ENCODE peak calls at places on chromosomes 6 and 20, in seven cellular contexts. One of them, this sample, is unnamed.

GRCh38 chr6:150299873-150300485 is 68.8 kb upstream of the IYD start:
- DNase-seq in SK-N-SH: no peak
- DNase-seq in K562: no peak
- DNase-seq in HCT116: no peak
- DNase-seq in GM12878: no peak
- DNase-seq in HepG2: no peak
- DNase-seq in H1: no peak
- DNase-seq in this sample: no peak

GRCh38 chr6:137640086-137640485 is 145.9 kb upstream of the OLIG3 start:
- DNase-seq in SK-N-SH: no peak
- DNase-seq in K562: no peak
- DNase-seq in HCT116: no peak
- DNase-seq in GM12878: no peak
- DNase-seq in HepG2: no peak
- DNase-seq in H1: no peak
- DNase-seq in this sample: no peak

GRCh38 chr6:134875367-134875766 is 74.5 kb downstream of the ALDH8A1 start:
- DNase-seq in SK-N-SH: no peak
- DNase-seq in K562: no peak
- DNase-seq in HCT116: no peak
- DNase-seq in GM12878: no peak
- DNase-seq in HepG2: no peak
- DNase-seq in H1: no peak
- DNase-seq in this sample: no peak

GRCh38 chr20:34703573-34704176 is 469 bp upstream of the TP53INP2 start:
- DNase-seq in SK-N-SH: peak
- DNase-seq in K562: peak
- DNase-seq in HCT116: no peak
- DNase-seq in GM12878: no peak
- DNase-seq in HepG2: peak
- DNase-seq in H1: no peak
- DNase-seq in this sample: no peak

GRCh38 chr20:50804453-50805348 is 9.8 kb downstream of the BCAS4 start:
- DNase-seq in SK-N-SH: no peak
- DNase-seq in K562: no peak
- DNase-seq in HCT116: no peak
- DNase-seq in GM12878: no peak
- DNase-seq in HepG2: no peak
- DNase-seq in H1: no peak
- DNase-seq in this sample: no peak

GRCh38 chr20:33291830-33292355 is 8.9 kb downstream of the BPIFB1 start:
- DNase-seq in SK-N-SH: peak
- DNase-seq in K562: peak
- DNase-seq in HCT116: peak
- DNase-seq in GM12878: no peak
- DNase-seq in HepG2: peak
- DNase-seq in H1: peak
- DNase-seq in this sample: peak

GRCh38 chr20:3710703-3711417 is 1.5 kb downstream of the SIGLEC1 start:
- DNase-seq in SK-N-SH: peak
- DNase-seq in K562: peak
- DNase-seq in HCT116: peak
- DNase-seq in GM12878: no peak
- DNase-seq in HepG2: peak
- DNase-seq in H1: peak
- DNase-seq in this sample: peak

GRCh38 chr6:115216835-115217234 is 843.9 kb downstream of the FRK start:
- DNase-seq in SK-N-SH: no peak
- DNase-seq in K562: no peak
- DNase-seq in HCT116: no peak
- DNase-seq in GM12878: no peak
- DNase-seq in HepG2: no peak
- DNase-seq in H1: no peak
- DNase-seq in this sample: no peak

GRCh38 chr6:32379554-32379953 is 7.9 kb upstream of the TSBP1 start:
- DNase-seq in SK-N-SH: no peak
- DNase-seq in K562: no peak
- DNase-seq in HCT116: no peak
- DNase-seq in GM12878: no peak
- DNase-seq in HepG2: no peak
- DNase-seq in H1: no peak
- DNase-seq in this sample: no peak

GRCh38 chr6:170048615-170049256 is 242.1 kb downstream of the DLL1 start:
- DNase-seq in SK-N-SH: no peak
- DNase-seq in K562: no peak
- DNase-seq in HCT116: no peak
- DNase-seq in GM12878: no peak
- DNase-seq in HepG2: no peak
- DNase-seq in H1: no peak
- DNase-seq in this sample: no peak

GRCh38 chr20:44733341-44734069 is 12.2 kb upstream of the KCNK15 start:
- DNase-seq in SK-N-SH: peak
- DNase-seq in K562: peak
- DNase-seq in HCT116: peak
- DNase-seq in GM12878: no peak
- DNase-seq in HepG2: peak
- DNase-seq in H1: no peak
- DNase-seq in this sample: peak

GRCh38 chr6:23081701-23082100 is 512.3 kb downstream of the HDGFL1 start:
- DNase-seq in SK-N-SH: no peak
- DNase-seq in K562: no peak
- DNase-seq in HCT116: no peak
- DNase-seq in GM12878: no peak
- DNase-seq in HepG2: no peak
- DNase-seq in H1: no peak
- DNase-seq in this sample: no peak

GRCh38 chr6:38805127-38805655 is 90.1 kb downstream of the DNAH8 start:
- DNase-seq in SK-N-SH: no peak
- DNase-seq in K562: no peak
- DNase-seq in HCT116: no peak
- DNase-seq in GM12878: no peak
- DNase-seq in HepG2: no peak
- DNase-seq in H1: no peak
- DNase-seq in this sample: no peak

GRCh38 chr20:4820833-4821518 is 99.3 kb downstream of the PRND start:
- DNase-seq in SK-N-SH: no peak
- DNase-seq in K562: no peak
- DNase-seq in HCT116: no peak
- DNase-seq in GM12878: no peak
- DNase-seq in HepG2: no peak
- DNase-seq in H1: no peak
- DNase-seq in this sample: no peak

GRCh38 chr6:27178001-27178730 is 69.3 kb upstream of the PRSS16 start:
- DNase-seq in SK-N-SH: peak
- DNase-seq in K562: no peak
- DNase-seq in HCT116: peak
- DNase-seq in GM12878: peak
- DNase-seq in HepG2: peak
- DNase-seq in H1: no peak
- DNase-seq in this sample: peak

GRCh38 chr6:26607434-26608230 is 10.9 kb downstream of the ABT1 start:
- DNase-seq in SK-N-SH: peak
- DNase-seq in K562: peak
- DNase-seq in HCT116: peak
- DNase-seq in GM12878: no peak
- DNase-seq in HepG2: peak
- DNase-seq in H1: no peak
- DNase-seq in this sample: peak

GRCh38 chr20:59784365-59785117 is 148.9 kb downstream of the SYCP2 start:
- DNase-seq in SK-N-SH: no peak
- DNase-seq in K562: no peak
- DNase-seq in HCT116: no peak
- DNase-seq in GM12878: no peak
- DNase-seq in HepG2: no peak
- DNase-seq in H1: no peak
- DNase-seq in this sample: no peak

GRCh38 chr6:108068182-108068581 is 6.4 kb downstream of the OSTM1 start:
- DNase-seq in SK-N-SH: no peak
- DNase-seq in K562: no peak
- DNase-seq in HCT116: no peak
- DNase-seq in GM12878: no peak
- DNase-seq in HepG2: no peak
- DNase-seq in H1: no peak
- DNase-seq in this sample: no peak

GRCh38 chr6:108071736-108072276 is 2.7 kb downstream of the OSTM1 start:
- DNase-seq in SK-N-SH: no peak
- DNase-seq in K562: no peak
- DNase-seq in HCT116: no peak
- DNase-seq in GM12878: no peak
- DNase-seq in HepG2: no peak
- DNase-seq in H1: peak
- DNase-seq in this sample: no peak

GRCh38 chr6:108074057-108074358 is 533 bp downstream of the OSTM1 start:
- DNase-seq in SK-N-SH: no peak
- DNase-seq in K562: no peak
- DNase-seq in HCT116: no peak
- DNase-seq in GM12878: no peak
- DNase-seq in HepG2: peak
- DNase-seq in H1: no peak
- DNase-seq in this sample: no peak

GRCh38 chr6:108074359-108075144 is at the start of gene OSTM1:
- DNase-seq in SK-N-SH: peak
- DNase-seq in K562: peak
- DNase-seq in HCT116: peak
- DNase-seq in GM12878: peak
- DNase-seq in HepG2: peak
- DNase-seq in H1: peak
- DNase-seq in this sample: peak

GRCh38 chr6:108068618-108069017 is 5.9 kb downstream of the OSTM1 start:
- DNase-seq in SK-N-SH: no peak
- DNase-seq in K562: no peak
- DNase-seq in HCT116: no peak
- DNase-seq in GM12878: peak
- DNase-seq in HepG2: no peak
- DNase-seq in H1: no peak
- DNase-seq in this sample: no peak
- TF ChIP-seq JUND in SK-N-SH: no peak
- TF ChIP-seq JUND in K562: no peak
- TF ChIP-seq JUND in HCT116: no peak
- TF ChIP-seq JUND in GM12878: no peak
- TF ChIP-seq JUND in HepG2: no peak
- TF ChIP-seq JUND in H1: no peak
- TF ChIP-seq JUND in this sample: no peak

GRCh38 chr6:111743859-111744692 is 129.2 kb downstream of the FYN start:
- DNase-seq in SK-N-SH: peak
- DNase-seq in K562: no peak
- DNase-seq in HCT116: no peak
- DNase-seq in GM12878: no peak
- DNase-seq in HepG2: no peak
- DNase-seq in H1: no peak
- DNase-seq in this sample: no peak
- TF ChIP-seq JUND in SK-N-SH: no peak
- TF ChIP-seq JUND in K562: no peak
- TF ChIP-seq JUND in HCT116: no peak
- TF ChIP-seq JUND in GM12878: no peak
- TF ChIP-seq JUND in HepG2: no peak
- TF ChIP-seq JUND in H1: no peak
- TF ChIP-seq JUND in this sample: no peak

DNA sequence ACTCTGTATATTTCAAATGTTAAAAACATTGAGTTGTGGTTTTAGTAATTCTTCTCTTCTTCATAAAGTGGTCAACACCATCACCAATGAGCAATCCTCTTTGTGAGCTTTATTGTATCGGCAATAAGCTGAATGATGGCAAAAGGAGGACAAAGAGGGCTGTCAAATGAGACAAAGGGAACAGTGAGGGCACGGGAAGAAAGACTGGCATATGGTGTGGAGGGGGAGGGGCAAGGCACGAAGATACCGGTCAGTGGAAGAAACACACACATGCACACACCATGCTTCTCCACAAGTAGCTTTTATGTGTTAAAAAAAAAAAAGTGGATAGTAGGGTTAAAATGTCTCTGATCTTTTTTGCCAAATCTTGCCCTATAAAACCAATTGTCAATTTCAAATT is 506.8 kb upstream of the CITED2 start:
- DNase-seq in SK-N-SH: no peak
- DNase-seq in K562: no peak
- DNase-seq in HCT116: no peak
- DNase-seq in GM12878: no peak
- DNase-seq in HepG2: no peak
- DNase-seq in H1: no peak
- DNase-seq in this sample: no peak
- TF ChIP-seq JUND in SK-N-SH: no peak
- TF ChIP-seq JUND in K562: no peak
- TF ChIP-seq JUND in HCT116: no peak
- TF ChIP-seq JUND in GM12878: no peak
- TF ChIP-seq JUND in HepG2: no peak
- TF ChIP-seq JUND in H1: no peak
- TF ChIP-seq JUND in this sample: no peak

GRCh38 chr6:42889815-42890214 is 10.4 kb downstream of the RPL7L1 start:
- DNase-seq in SK-N-SH: no peak
- DNase-seq in K562: peak
- DNase-seq in HCT116: no peak
- DNase-seq in GM12878: no peak
- DNase-seq in HepG2: no peak
- DNase-seq in H1: no peak
- DNase-seq in this sample: peak
- TF ChIP-seq JUND in SK-N-SH: no peak
- TF ChIP-seq JUND in K562: no peak
- TF ChIP-seq JUND in HCT116: no peak
- TF ChIP-seq JUND in GM12878: no peak
- TF ChIP-seq JUND in HepG2: no peak
- TF ChIP-seq JUND in H1: no peak
- TF ChIP-seq JUND in this sample: no peak

DNA sequence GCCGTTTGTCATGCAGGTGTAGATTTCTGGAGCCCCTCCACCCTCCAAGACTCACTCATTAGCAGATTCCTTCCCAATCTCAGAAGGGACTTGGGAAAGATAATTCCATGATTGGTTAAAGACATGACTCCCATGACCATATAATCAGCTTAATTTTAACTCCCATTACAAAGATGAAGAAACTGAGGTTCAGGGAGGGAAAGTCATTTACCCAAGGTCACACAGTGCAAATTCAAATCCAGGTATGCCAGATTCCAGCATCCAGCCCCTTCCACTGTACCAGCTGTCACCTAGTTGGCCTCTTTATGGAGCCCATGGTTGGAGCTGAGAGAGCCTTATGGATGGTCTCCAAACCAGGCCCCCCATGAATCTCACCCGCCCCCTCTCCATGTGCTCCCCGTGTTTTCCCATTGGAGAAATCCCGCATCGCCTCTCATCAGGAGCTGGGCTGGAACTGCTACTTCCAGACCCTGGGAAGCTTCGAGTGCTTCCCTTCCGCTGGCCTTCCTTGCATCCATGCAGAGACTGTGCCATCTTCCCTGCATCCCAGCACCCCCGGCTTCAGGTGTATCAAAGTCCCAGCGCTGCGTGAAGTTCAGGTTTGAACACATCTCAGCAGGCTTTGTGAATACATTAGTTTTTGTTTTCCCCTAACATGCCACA is 8.7 kb upstream of the MMP9 start:
- DNase-seq in SK-N-SH: no peak
- DNase-seq in K562: no peak
- DNase-seq in HCT116: no peak
- DNase-seq in GM12878: no peak
- DNase-seq in HepG2: no peak
- DNase-seq in H1: no peak
- DNase-seq in this sample: no peak
- TF ChIP-seq JUND in SK-N-SH: no peak
- TF ChIP-seq JUND in K562: no peak
- TF ChIP-seq JUND in HCT116: no peak
- TF ChIP-seq JUND in GM12878: no peak
- TF ChIP-seq JUND in HepG2: no peak
- TF ChIP-seq JUND in H1: no peak
- TF ChIP-seq JUND in this sample: no peak

This sample was measured in T47D.